ENCODE peak calls at places on chromosome 14, in four cellular contexts. One of them, this sample, is unnamed.

GRCh38 chr14:20807304-20807956 is 4.8 kb upstream of the RNASE1 start:
- DNase-seq in progenitor cell of endocrine pancreas: no peak
- DNase-seq in GM06990: no peak
- DNase-seq in fibroblast of the aortic adventitia: no peak
- DNase-seq in this sample: no peak

GRCh38 chr14:104370256-104370870 is 209.2 kb upstream of the C14orf180 start:
- DNase-seq in progenitor cell of endocrine pancreas: no peak
- DNase-seq in GM06990: no peak
- DNase-seq in fibroblast of the aortic adventitia: no peak
- DNase-seq in this sample: no peak

GRCh38 chr14:102019141-102019540 is 54.8 kb downstream of the DYNC1H1 start:
- DNase-seq in progenitor cell of endocrine pancreas: no peak
- DNase-seq in GM06990: no peak
- DNase-seq in fibroblast of the aortic adventitia: no peak
- DNase-seq in this sample: no peak

GRCh38 chr14:75711796-75712211 is 50.8 kb downstream of the TTLL5 start:
- DNase-seq in progenitor cell of endocrine pancreas: peak; percentile 13
- DNase-seq in GM06990: peak; percentile 53
- DNase-seq in fibroblast of the aortic adventitia: peak; percentile 81
- DNase-seq in this sample: no peak

GRCh38 chr14:20630340-20631022 is 11.0 kb downstream of the OR6S1 start:
- DNase-seq in progenitor cell of endocrine pancreas: no peak
- DNase-seq in GM06990: peak; percentile 51
- DNase-seq in fibroblast of the aortic adventitia: peak; percentile 40
- DNase-seq in this sample: no peak

GRCh38 chr14:88614218-88614907 is 51.5 kb downstream of the ZC3H14 start:
- DNase-seq in progenitor cell of endocrine pancreas: no peak
- DNase-seq in GM06990: no peak
- DNase-seq in fibroblast of the aortic adventitia: peak; percentile 85
- DNase-seq in this sample: no peak

GRCh38 chr14:53247596-53248370 is 94.7 kb upstream of the DDHD1 start:
- DNase-seq in progenitor cell of endocrine pancreas: no peak
- DNase-seq in GM06990: no peak
- DNase-seq in fibroblast of the aortic adventitia: no peak
- DNase-seq in this sample: no peak

GRCh38 chr14:52922059-52922458 is 28.8 kb downstream of the FERMT2 start:
- DNase-seq in progenitor cell of endocrine pancreas: no peak
- DNase-seq in GM06990: no peak
- DNase-seq in fibroblast of the aortic adventitia: no peak
- DNase-seq in this sample: no peak

GRCh38 chr14:23105348-23105824 is 597 bp upstream of the CIROP start:
- DNase-seq in progenitor cell of endocrine pancreas: no peak
- DNase-seq in GM06990: no peak
- DNase-seq in fibroblast of the aortic adventitia: no peak
- DNase-seq in this sample: no peak

GRCh38 chr14:44339256-44339655 is 167.8 kb downstream of the FSCB start:
- DNase-seq in progenitor cell of endocrine pancreas: no peak
- DNase-seq in GM06990: no peak
- DNase-seq in fibroblast of the aortic adventitia: no peak
- DNase-seq in this sample: no peak

GRCh38 chr14:58106446-58106845 is 45.6 kb downstream of the ARMH4 start:
- DNase-seq in progenitor cell of endocrine pancreas: no peak
- DNase-seq in GM06990: no peak
- DNase-seq in fibroblast of the aortic adventitia: no peak
- DNase-seq in this sample: no peak

GRCh38 chr14:51293149-51293925 is 53.3 kb downstream of the TMX1 start:
- DNase-seq in progenitor cell of endocrine pancreas: no peak
- DNase-seq in GM06990: no peak
- DNase-seq in fibroblast of the aortic adventitia: peak; percentile 93
- DNase-seq in this sample: no peak

GRCh38 chr14:20857630-20858261 is 33.4 kb upstream of the RNASE3 start:
- DNase-seq in progenitor cell of endocrine pancreas: peak; percentile 55
- DNase-seq in GM06990: peak; percentile 13
- DNase-seq in fibroblast of the aortic adventitia: peak; percentile 60
- DNase-seq in this sample: no peak

GRCh38 chr14:22864979-22865378 is 6.6 kb upstream of the LRP10 start:
- DNase-seq in progenitor cell of endocrine pancreas: no peak
- DNase-seq in GM06990: no peak
- DNase-seq in fibroblast of the aortic adventitia: no peak
- DNase-seq in this sample: no peak

GRCh38 chr14:28975084-28975483 is 208.5 kb downstream of the FOXG1 start:
- DNase-seq in progenitor cell of endocrine pancreas: no peak
- DNase-seq in GM06990: no peak
- DNase-seq in fibroblast of the aortic adventitia: no peak
- DNase-seq in this sample: no peak

GRCh38 chr14:88384653-88385205 is 728 bp upstream of the SPATA7 start:
- DNase-seq in progenitor cell of endocrine pancreas: no peak
- DNase-seq in GM06990: no peak
- DNase-seq in fibroblast of the aortic adventitia: peak; percentile 34
- DNase-seq in this sample: no peak

GRCh38 chr14:86363576-86363975 is 833.6 kb downstream of the FLRT2 start:
- DNase-seq in progenitor cell of endocrine pancreas: no peak
- DNase-seq in GM06990: no peak
- DNase-seq in fibroblast of the aortic adventitia: no peak
- DNase-seq in this sample: no peak

GRCh38 chr14:103247169-103247606 is 86.8 kb upstream of the EIF5 start:
- DNase-seq in progenitor cell of endocrine pancreas: no peak
- DNase-seq in GM06990: no peak
- DNase-seq in fibroblast of the aortic adventitia: no peak
- DNase-seq in this sample: no peak

GRCh38 chr14:34930591-34931069 is 52.2 kb upstream of the SRP54 start:
- DNase-seq in progenitor cell of endocrine pancreas: no peak
- DNase-seq in GM06990: peak; percentile 37
- DNase-seq in fibroblast of the aortic adventitia: no peak
- DNase-seq in this sample: no peak

GRCh38 chr14:58129208-58129607 is 22.8 kb downstream of the ARMH4 start:
- DNase-seq in progenitor cell of endocrine pancreas: no peak
- DNase-seq in GM06990: no peak
- DNase-seq in fibroblast of the aortic adventitia: no peak
- DNase-seq in this sample: no peak

GRCh38 chr14:91375748-91376452 is 41.7 kb downstream of the CCDC88C start:
- DNase-seq in progenitor cell of endocrine pancreas: no peak
- DNase-seq in GM06990: no peak
- DNase-seq in fibroblast of the aortic adventitia: no peak
- DNase-seq in this sample: no peak

GRCh38 chr14:25231006-25231405 is 181.1 kb upstream of the STXBP6 start:
- DNase-seq in progenitor cell of endocrine pancreas: no peak
- DNase-seq in GM06990: no peak
- DNase-seq in fibroblast of the aortic adventitia: peak; percentile 28
- DNase-seq in this sample: no peak

GRCh38 chr14:37638599-37638998 is 43.2 kb downstream of the TTC6 start:
- DNase-seq in progenitor cell of endocrine pancreas: no peak
- DNase-seq in GM06990: no peak
- DNase-seq in fibroblast of the aortic adventitia: no peak
- DNase-seq in this sample: no peak

GRCh38 chr14:35898217-35898775 is 72.2 kb downstream of the BRMS1L start:
- DNase-seq in progenitor cell of endocrine pancreas: no peak
- DNase-seq in GM06990: no peak
- DNase-seq in fibroblast of the aortic adventitia: no peak
- DNase-seq in this sample: no peak

GRCh38 chr14:60544659-60545058 is 35.7 kb downstream of the SIX6 start:
- DNase-seq in progenitor cell of endocrine pancreas: no peak
- DNase-seq in GM06990: no peak
- DNase-seq in fibroblast of the aortic adventitia: no peak
- DNase-seq in this sample: no peak

GRCh38 chr14:100862793-100863192 is 36.9 kb downstream of the MEG3 start:
- DNase-seq in progenitor cell of endocrine pancreas: no peak
- DNase-seq in GM06990: no peak
- DNase-seq in fibroblast of the aortic adventitia: no peak
- DNase-seq in this sample: no peak

GRCh38 chr14:100860556-100861187 is 34.8 kb downstream of the MEG3 start:
- DNase-seq in progenitor cell of endocrine pancreas: no peak
- DNase-seq in GM06990: no peak
- DNase-seq in fibroblast of the aortic adventitia: no peak
- DNase-seq in this sample: no peak

GRCh38 chr14:100862277-100862676 is 36.4 kb downstream of the MEG3 start:
- DNase-seq in progenitor cell of endocrine pancreas: no peak
- DNase-seq in GM06990: no peak
- DNase-seq in fibroblast of the aortic adventitia: no peak
- DNase-seq in this sample: no peak

GRCh38 chr14:100861937-100862247 is 36.0 kb downstream of the MEG3 start:
- DNase-seq in progenitor cell of endocrine pancreas: no peak
- DNase-seq in GM06990: no peak
- DNase-seq in fibroblast of the aortic adventitia: no peak
- DNase-seq in this sample: no peak

GRCh38 chr14:100861188-100861936 is 35.4 kb downstream of the MEG3 start:
- DNase-seq in progenitor cell of endocrine pancreas: no peak
- DNase-seq in GM06990: no peak
- DNase-seq in fibroblast of the aortic adventitia: no peak
- DNase-seq in this sample: no peak
- TF ChIP-seq CTCF in progenitor cell of endocrine pancreas: no peak
- TF ChIP-seq CTCF in GM06990: no peak
- TF ChIP-seq CTCF in fibroblast of the aortic adventitia: no peak
- TF ChIP-seq CTCF in this sample: no peak

GRCh38 chr14:99189201-99189801 is 82.7 kb downstream of the BCL11B start:
- DNase-seq in progenitor cell of endocrine pancreas: no peak
- DNase-seq in GM06990: no peak
- DNase-seq in fibroblast of the aortic adventitia: no peak
- DNase-seq in this sample: no peak
- TF ChIP-seq CTCF in progenitor cell of endocrine pancreas: no peak
- TF ChIP-seq CTCF in GM06990: no peak
- TF ChIP-seq CTCF in fibroblast of the aortic adventitia: no peak
- TF ChIP-seq CTCF in this sample: no peak

GRCh38 chr14:27528328-27528727 is 930.5 kb upstream of the NOVA1 start:
- DNase-seq in progenitor cell of endocrine pancreas: no peak
- DNase-seq in GM06990: no peak
- DNase-seq in fibroblast of the aortic adventitia: peak; percentile 1
- DNase-seq in this sample: no peak
- TF ChIP-seq CTCF in progenitor cell of endocrine pancreas: peak; percentile 76
- TF ChIP-seq CTCF in GM06990: no peak
- TF ChIP-seq CTCF in fibroblast of the aortic adventitia: no peak
- TF ChIP-seq CTCF in this sample: peak; percentile 77

DNA sequence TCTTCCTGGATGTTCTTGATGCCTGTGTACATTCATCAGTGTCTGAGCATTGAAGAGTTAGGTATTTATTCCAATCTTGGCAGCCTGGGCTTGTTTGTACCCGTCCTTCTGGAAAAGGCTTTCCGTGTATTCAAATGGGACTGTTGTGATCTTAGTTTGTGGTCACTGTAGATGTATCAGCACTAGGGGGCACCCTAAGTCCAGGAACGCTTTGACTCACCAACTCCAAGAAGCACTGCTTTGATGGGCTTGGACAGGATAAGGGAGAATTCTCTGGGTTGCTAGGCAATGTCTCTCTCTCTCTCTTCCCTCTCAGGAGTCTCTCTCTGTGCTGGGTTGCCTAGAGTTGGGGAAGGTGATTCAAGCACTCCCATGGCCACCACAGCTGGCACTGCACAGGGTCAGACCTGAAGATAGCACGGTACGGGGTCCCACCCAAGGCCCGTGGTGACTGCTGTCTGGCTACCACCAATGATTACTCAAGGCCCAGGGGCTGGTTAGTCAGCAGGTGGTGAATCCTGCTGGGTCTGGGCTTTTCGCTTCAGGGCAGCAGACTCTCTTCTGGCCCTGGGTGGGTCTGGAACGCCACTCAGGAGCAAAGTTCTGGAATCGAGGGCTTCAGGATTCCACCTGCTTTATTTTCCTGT is 211.1 kb upstream of the RGS6 start:
- DNase-seq in progenitor cell of endocrine pancreas: no peak
- DNase-seq in GM06990: no peak
- DNase-seq in fibroblast of the aortic adventitia: peak; percentile 89
- DNase-seq in this sample: no peak
- TF ChIP-seq CTCF in progenitor cell of endocrine pancreas: peak; percentile 64
- TF ChIP-seq CTCF in GM06990: peak; percentile 56
- TF ChIP-seq CTCF in fibroblast of the aortic adventitia: peak; percentile 73
- TF ChIP-seq CTCF in this sample: peak; percentile 75

GRCh38 chr14:54699087-54699530 is 132.2 kb downstream of the SAMD4A start:
- DNase-seq in progenitor cell of endocrine pancreas: no peak
- DNase-seq in GM06990: no peak
- DNase-seq in fibroblast of the aortic adventitia: no peak
- DNase-seq in this sample: no peak

GRCh38 chr14:54699735-54700134 is 132.8 kb downstream of the SAMD4A start:
- DNase-seq in progenitor cell of endocrine pancreas: no peak
- DNase-seq in GM06990: no peak
- DNase-seq in fibroblast of the aortic adventitia: no peak
- DNase-seq in this sample: no peak

GRCh38 chr14:54702014-54702491 is 135.1 kb downstream of the SAMD4A start:
- DNase-seq in progenitor cell of endocrine pancreas: no peak
- DNase-seq in GM06990: no peak
- DNase-seq in fibroblast of the aortic adventitia: no peak
- DNase-seq in this sample: no peak

GRCh38 chr14:54702492-54702891 is 135.6 kb downstream of the SAMD4A start:
- DNase-seq in progenitor cell of endocrine pancreas: no peak
- DNase-seq in GM06990: no peak
- DNase-seq in fibroblast of the aortic adventitia: no peak
- DNase-seq in this sample: no peak

GRCh38 chr14:54700717-54701116 is 133.8 kb downstream of the SAMD4A start:
- DNase-seq in progenitor cell of endocrine pancreas: no peak
- DNase-seq in GM06990: no peak
- DNase-seq in fibroblast of the aortic adventitia: no peak
- DNase-seq in this sample: no peak
- TF ChIP-seq CTCF in progenitor cell of endocrine pancreas: no peak
- TF ChIP-seq CTCF in GM06990: no peak
- TF ChIP-seq CTCF in fibroblast of the aortic adventitia: no peak
- TF ChIP-seq CTCF in this sample: no peak

DNA sequence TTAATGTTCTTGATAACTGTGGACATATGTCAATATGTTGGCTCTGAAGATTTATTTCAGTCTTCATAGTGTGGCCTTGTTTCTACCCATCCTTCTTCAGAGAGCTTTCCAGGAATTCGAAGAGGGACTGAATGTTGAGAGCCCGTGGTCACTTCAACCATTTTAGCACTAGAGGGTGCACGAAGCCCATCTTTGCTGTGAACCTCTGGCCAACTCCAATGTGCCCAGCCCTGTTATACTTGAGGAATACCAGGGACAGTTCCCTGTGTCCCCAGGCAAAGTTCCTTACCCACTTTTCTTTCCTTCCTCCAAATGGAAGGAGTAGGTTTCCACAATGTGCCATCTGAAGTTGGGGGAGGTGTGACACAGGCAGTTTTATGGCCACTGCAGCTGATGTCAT is 603.5 kb downstream of the RPL10L start:
- DNase-seq in progenitor cell of endocrine pancreas: peak; percentile 16
- DNase-seq in GM06990: no peak
- DNase-seq in fibroblast of the aortic adventitia: no peak
- DNase-seq in this sample: no peak
- TF ChIP-seq CTCF in progenitor cell of endocrine pancreas: no peak
- TF ChIP-seq CTCF in GM06990: peak; percentile 64
- TF ChIP-seq CTCF in fibroblast of the aortic adventitia: no peak
- TF ChIP-seq CTCF in this sample: no peak

DNA sequence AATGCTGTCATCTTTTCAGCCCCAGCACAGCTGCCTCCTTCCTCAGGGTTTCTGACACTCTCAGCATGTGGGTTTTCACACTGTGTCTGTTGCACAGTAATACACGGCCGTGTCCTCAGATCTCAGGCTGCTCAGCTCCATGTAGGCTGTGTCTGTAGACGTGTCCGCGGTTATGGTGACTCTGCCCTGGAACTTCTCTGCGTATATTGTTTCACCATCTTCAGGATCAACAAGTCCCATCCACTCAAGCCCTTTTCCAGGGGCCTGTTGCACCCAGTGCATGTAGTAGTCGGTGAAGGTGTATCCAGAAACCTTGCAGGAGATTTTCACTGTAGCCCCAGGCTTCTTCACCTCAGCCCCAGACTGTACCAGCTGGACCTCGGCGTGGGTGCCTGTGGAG is 1210.6 kb downstream of the TMEM121 start:
- DNase-seq in progenitor cell of endocrine pancreas: no peak
- DNase-seq in GM06990: no peak
- DNase-seq in fibroblast of the aortic adventitia: no peak
- DNase-seq in this sample: no peak
- TF ChIP-seq CTCF in progenitor cell of endocrine pancreas: no peak
- TF ChIP-seq CTCF in GM06990: no peak
- TF ChIP-seq CTCF in fibroblast of the aortic adventitia: no peak
- TF ChIP-seq CTCF in this sample: no peak

This sample was measured in type B pancreatic cell.